ENCODE peak calls at places on chromosomes 6 and 20, in nine cellular contexts. D is fibroblast of the aortic adventitia, W is brain microvascular endothelial cell, R is hepatocyte, O is colonic mucosa, Z is adrenal gland, U is GM23338, M is upper lobe of left lung, P is HFFc6. F is an unnamed sample.

GRCh38 chr6:149834513-149835481 is 29.4 kb downstream of the LRP11 start:
- DNase-seq in D (peak), W (no peak), R (peak), O (peak), Z (peak), U (peak), M (no peak), P (peak), F (peak)

GRCh38 chr6:170174771-170175643 is 115.9 kb downstream of the DLL1 start:
- DNase-seq in D (no peak), W (no peak), R (no peak), O (peak), Z (peak), U (no peak), M (no peak), P (no peak), F (no peak)

GRCh38 chr20:61044499-61044898 is 207.6 kb upstream of the CDH4 start:
- DNase-seq in D (no peak), W (no peak), R (no peak), O (no peak), Z (no peak), U (peak), M (no peak), P (no peak), F (no peak)

GRCh38 chr6:53879608-53880007 is 84.8 kb downstream of the LRRC1 start:
- DNase-seq in D (no peak), W (no peak), R (no peak), O (no peak), Z (no peak), U (no peak), M (no peak), P (peak), F (no peak)

GRCh38 chr6:141088171-141088570 is 1044.6 kb upstream of the GJE1 start:
- DNase-seq in D (no peak), W (no peak), R (no peak), O (no peak), Z (no peak), U (no peak), M (no peak), P (no peak), F (no peak)

GRCh38 chr6:41958022-41958856 is 16.6 kb upstream of the CCND3 start:
- DNase-seq in D (no peak), W (no peak), R (no peak), O (no peak), Z (no peak), U (no peak), M (no peak), P (no peak), F (no peak)

GRCh38 chr6:44651604-44652003 is 264.1 kb downstream of the CDC5L start:
- DNase-seq in D (no peak), W (no peak), R (no peak), O (no peak), Z (no peak), U (peak), M (no peak), P (no peak), F (no peak)

GRCh38 chr20:3194617-3195280 is 9.7 kb downstream of the DDRGK1 start:
- DNase-seq in D (no peak), W (no peak), R (no peak), O (no peak), Z (no peak), U (no peak), M (no peak), P (no peak), F (no peak)

GRCh38 chr6:33384581-33385020 is 7.0 kb upstream of the KIFC1 start:
- DNase-seq in D (peak), W (peak), R (peak), O (no peak), Z (no peak), U (peak), M (no peak), P (peak), F (no peak)

GRCh38 chr20:1308067-1308701 is 20.8 kb downstream of the SDCBP2 start:
- DNase-seq in D (no peak), W (no peak), R (no peak), O (no peak), Z (no peak), U (no peak), M (peak), P (no peak), F (no peak)

GRCh38 chr20:48928832-48929725 is 7.6 kb downstream of the ARFGEF2 start:
- DNase-seq in D (peak), W (no peak), R (peak), O (no peak), Z (peak), U (no peak), M (no peak), P (peak), F (no peak)

GRCh38 chr6:160055378-160055777 is 66.2 kb upstream of the SLC22A1 start:
- DNase-seq in D (no peak), W (no peak), R (no peak), O (no peak), Z (no peak), U (no peak), M (no peak), P (no peak), F (no peak)

GRCh38 chr6:38982470-38982869 is 66.1 kb upstream of the GLP1R start:
- DNase-seq in D (no peak), W (no peak), R (no peak), O (no peak), Z (no peak), U (peak), M (no peak), P (no peak), F (no peak)

GRCh38 chr6:32255212-32256153 is 31.6 kb upstream of the NOTCH4 start:
- DNase-seq in D (peak), W (peak), R (peak), O (peak), Z (peak), U (peak), M (peak), P (peak), F (peak)

GRCh38 chr6:155088856-155089255 is 93.7 kb downstream of the TIAM2 start:
- DNase-seq in D (no peak), W (no peak), R (no peak), O (no peak), Z (no peak), U (no peak), M (no peak), P (no peak), F (no peak)

GRCh38 chr20:63957004-63957689 is 931 bp upstream of the UCKL1 start:
- DNase-seq in D (peak), W (no peak), R (peak), O (peak), Z (peak), U (peak), M (peak), P (peak), F (peak)

GRCh38 chr6:102736941-102737368 is 1343.4 kb downstream of the GRIK2 start:
- DNase-seq in D (no peak), W (peak), R (no peak), O (no peak), Z (no peak), U (no peak), M (no peak), P (peak), F (no peak)

GRCh38 chr6:101417899-101418298 is 24.4 kb downstream of the GRIK2 start:
- DNase-seq in D (no peak), W (no peak), R (no peak), O (no peak), Z (no peak), U (no peak), M (no peak), P (no peak), F (no peak)

DNA sequence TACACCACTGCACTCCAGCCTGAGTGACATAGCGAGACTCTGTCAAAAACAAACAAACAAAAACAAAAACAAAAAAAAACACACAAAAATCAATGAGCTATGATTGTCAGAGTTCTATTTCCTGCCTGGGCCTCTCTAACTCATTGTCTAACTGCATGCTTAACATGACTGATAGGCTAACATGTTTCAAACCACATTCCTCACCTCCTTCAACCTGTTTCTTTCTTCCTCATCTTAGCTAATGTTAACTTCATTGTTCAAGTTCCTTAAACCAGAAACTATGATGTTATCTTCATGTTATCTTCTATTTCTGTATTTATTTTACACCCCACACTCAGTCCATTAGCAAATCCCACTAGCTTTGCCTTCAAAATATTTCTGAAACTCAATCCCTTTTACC is 41.5 kb downstream of the BEND6 start:
- DNase-seq in D (no peak), W (no peak), R (no peak), O (no peak), Z (no peak), U (no peak), M (no peak), P (no peak), F (no peak)
- TF ChIP-seq CTCF in D (no peak), W (no peak), R (no peak), O (no peak), Z (no peak), U (no peak), M (no peak), P (no peak), F (no peak)

DNA sequence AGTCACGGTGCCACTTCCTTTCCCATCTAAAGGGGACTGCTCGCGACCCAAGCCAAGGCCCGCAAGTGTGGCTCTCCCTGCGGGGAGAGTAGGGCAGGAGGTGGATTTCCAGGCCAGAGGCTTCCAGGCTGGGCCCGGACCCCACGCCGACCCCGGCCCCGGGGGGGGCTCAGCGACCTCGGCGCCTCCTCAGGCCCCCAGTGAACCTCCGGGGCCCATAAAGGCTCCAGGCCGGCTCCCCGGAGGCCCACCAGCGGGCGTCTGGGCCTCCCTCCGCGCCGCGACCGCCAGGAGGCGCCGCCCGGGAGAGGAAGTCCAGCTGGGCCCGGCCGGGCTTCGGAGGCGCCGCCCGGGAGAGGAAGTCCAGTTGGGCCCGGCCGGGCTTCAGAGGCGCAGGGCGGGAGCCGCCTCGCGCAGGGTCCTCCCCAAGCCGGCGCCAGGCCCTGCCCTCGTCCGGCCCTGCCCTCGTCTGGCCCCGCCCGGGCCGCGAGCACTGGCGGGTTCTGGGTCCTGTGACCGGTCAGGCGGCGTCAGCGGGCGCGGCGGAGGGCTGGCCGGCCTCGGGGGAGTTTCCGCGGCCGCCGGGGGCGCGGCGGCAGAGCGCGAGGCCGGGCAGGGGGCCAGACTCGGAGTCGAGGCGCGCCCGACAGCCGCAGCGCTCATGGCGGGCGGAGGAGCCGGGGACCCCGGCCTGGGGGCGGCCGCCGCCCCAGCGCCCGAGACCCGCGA is at the start of gene RAB32:
- DNase-seq in D (peak), W (peak), R (peak), O (peak), Z (peak), U (peak), M (peak), P (peak), F (peak)
- TF ChIP-seq CTCF in D (peak), W (peak), R (peak), O (peak), Z (peak), U (peak), M (peak), P (peak), F (peak)

GRCh38 chr20:37397076-37397953 is 51.4 kb downstream of the SRC start:
- DNase-seq in D (no peak), W (no peak), R (no peak), O (no peak), Z (no peak), U (peak), M (no peak), P (peak), F (no peak)
- TF ChIP-seq CTCF in D (no peak), W (peak), R (peak), O (no peak), Z (no peak), U (no peak), M (no peak), P (peak), F (no peak)

GRCh38 chr20:9617940-9618339 is 103.5 kb downstream of the LAMP5 start:
- DNase-seq in D (peak), W (peak), R (peak), O (no peak), Z (peak), U (peak), M (no peak), P (peak), F (peak)
- TF ChIP-seq CTCF in D (no peak), W (peak), R (peak), O (no peak), Z (peak), U (peak), M (peak), P (peak), F (peak)

GRCh38 chr20:53831228-53831627 is 237.6 kb upstream of the ZNF217 start:
- DNase-seq in D (no peak), W (no peak), R (no peak), O (no peak), Z (no peak), U (no peak), M (no peak), P (no peak), F (no peak)
- TF ChIP-seq CTCF in D (no peak), W (no peak), R (no peak), O (no peak), Z (no peak), U (no peak), M (no peak), P (no peak), F (no peak)

GRCh38 chr20:45067087-45067486 is 33.8 kb downstream of the KCNS1 start:
- DNase-seq in D (no peak), W (no peak), R (no peak), O (no peak), Z (no peak), U (no peak), M (no peak), P (no peak), F (no peak)
- TF ChIP-seq CTCF in D (no peak), W (no peak), R (no peak), O (no peak), Z (no peak), U (no peak), M (no peak), P (no peak), F (no peak)

GRCh38 chr6:165665384-165665672 is 2.3 kb upstream of the PDE10A start:
- DNase-seq in D (no peak), W (no peak), R (no peak), O (no peak), Z (no peak), U (no peak), M (no peak), P (no peak), F (no peak)

GRCh38 chr6:165663736-165664552 is 903 bp upstream of the PDE10A start:
- DNase-seq in D (no peak), W (peak), R (no peak), O (no peak), Z (no peak), U (peak), M (peak), P (no peak), F (peak)

GRCh38 chr6:165662671-165663282 is at the start of gene PDE10A:
- DNase-seq in D (peak), W (peak), R (peak), O (no peak), Z (no peak), U (peak), M (peak), P (no peak), F (peak)

GRCh38 chr6:165663283-165663735 is 268 bp upstream of the PDE10A start:
- DNase-seq in D (peak), W (peak), R (peak), O (no peak), Z (peak), U (peak), M (peak), P (no peak), F (peak)

DNA sequence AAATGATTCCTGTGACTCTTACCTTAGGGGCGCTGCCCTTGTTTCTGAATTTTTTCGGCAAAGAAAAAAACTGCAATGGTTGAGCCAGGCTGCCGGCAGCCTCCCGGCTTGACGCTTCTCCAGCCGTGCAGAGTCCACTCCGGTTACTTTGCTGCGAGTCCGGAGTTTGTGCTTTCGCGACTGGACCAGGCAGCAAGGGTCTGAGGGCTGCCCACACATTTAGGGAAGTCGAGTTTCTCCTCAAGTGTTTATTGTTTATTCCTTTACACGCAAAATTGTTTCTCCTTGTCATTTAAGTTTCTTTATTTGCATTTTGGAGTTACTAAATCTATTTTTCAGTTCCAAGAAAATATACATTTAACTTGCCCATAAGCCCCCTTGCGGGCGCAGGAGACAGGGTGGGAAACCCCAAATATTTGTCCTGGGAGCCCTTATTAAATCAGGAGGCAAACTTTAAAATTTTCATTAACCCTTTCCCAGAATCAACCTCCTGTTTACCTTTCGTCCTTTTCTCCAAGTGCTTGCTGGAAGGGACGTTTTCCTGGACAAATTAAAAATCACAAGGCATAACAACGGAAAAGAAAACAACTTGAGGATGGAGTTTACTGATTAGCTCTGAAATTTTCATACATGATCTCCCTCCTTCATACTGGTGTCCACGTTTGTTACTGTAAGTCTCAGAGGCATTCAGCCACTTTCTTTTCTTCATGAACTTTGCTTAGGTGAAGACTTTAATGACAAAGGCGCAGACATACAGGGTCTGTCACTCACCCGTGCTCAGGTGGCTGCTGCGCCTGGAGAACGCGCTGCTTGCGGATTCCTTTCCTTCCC is 1.7 kb upstream of the PDE10A start:
- DNase-seq in D (peak), W (no peak), R (no peak), O (no peak), Z (no peak), U (peak), M (no peak), P (no peak), F (peak)
- TF ChIP-seq CTCF in D (no peak), W (peak), R (peak), O (no peak), Z (no peak), U (peak), M (no peak), P (no peak), F (no peak)

DNA sequence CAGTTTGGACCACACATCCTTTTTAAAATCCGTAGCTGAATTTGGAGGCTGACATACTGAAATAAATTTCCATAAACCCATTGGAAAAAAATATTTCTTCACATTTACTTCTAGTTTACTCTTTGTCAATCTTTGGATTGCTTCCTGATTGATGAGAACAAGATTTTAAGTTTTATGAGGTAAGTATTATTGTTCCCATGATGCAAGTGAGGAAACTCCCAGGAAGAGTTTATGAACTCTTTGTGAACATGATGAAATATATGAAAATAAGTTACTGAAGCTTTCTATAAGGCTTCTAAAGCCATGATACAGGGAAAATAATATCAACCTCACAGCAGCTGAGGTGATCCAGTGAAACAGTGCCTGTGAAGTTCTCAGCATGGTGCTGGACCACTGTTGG is 320.1 kb downstream of the GJA1 start:
- DNase-seq in D (peak), W (no peak), R (no peak), O (no peak), Z (no peak), U (no peak), M (no peak), P (no peak), F (no peak)
- TF ChIP-seq CTCF in D (no peak), W (no peak), R (no peak), O (no peak), Z (no peak), U (no peak), M (no peak), P (no peak), F (no peak)

F was measured in Calu3.